ENCODE peak calls at places on chromosomes 3 and 15, in five cellular contexts. One of them, this sample, is unnamed.

GRCh38 chr15:87722941-87723691 is 533.4 kb downstream of the NTRK3 start:
- DNase-seq in psoas muscle: no peak
- DNase-seq in breast epithelium: no peak
- DNase-seq in IMR-90: peak; percentile 14
- DNase-seq in A549: no peak
- DNase-seq in this sample: no peak

GRCh38 chr3:128178782-128179473 is 25.6 kb downstream of the EEFSEC start:
- DNase-seq in psoas muscle: no peak
- DNase-seq in breast epithelium: no peak
- DNase-seq in IMR-90: peak; percentile 15
- DNase-seq in A549: no peak
- DNase-seq in this sample: no peak

GRCh38 chr3:104286645-104287044 is 1080.1 kb upstream of the ALCAM start:
- DNase-seq in psoas muscle: no peak
- DNase-seq in breast epithelium: no peak
- DNase-seq in IMR-90: no peak
- DNase-seq in A549: no peak
- DNase-seq in this sample: no peak

GRCh38 chr15:70974004-70974832 is 81.6 kb downstream of the LRRC49 start:
- DNase-seq in psoas muscle: no peak
- DNase-seq in breast epithelium: no peak
- DNase-seq in IMR-90: peak; percentile 83
- DNase-seq in A549: peak; percentile 22
- DNase-seq in this sample: no peak

GRCh38 chr3:172522871-172523818 is at the start of gene TNFSF10:
- DNase-seq in psoas muscle: peak; percentile 39
- DNase-seq in breast epithelium: peak; percentile 80
- DNase-seq in IMR-90: peak; percentile 22
- DNase-seq in A549: no peak
- DNase-seq in this sample: no peak

GRCh38 chr15:52103217-52104207 is 9.1 kb downstream of the BCL2L10 start:
- DNase-seq in psoas muscle: peak; percentile 70
- DNase-seq in breast epithelium: peak; percentile 43
- DNase-seq in IMR-90: peak; percentile 97
- DNase-seq in A549: peak; percentile 84
- DNase-seq in this sample: peak; percentile 76

GRCh38 chr3:189724366-189724765 is 93.2 kb downstream of the TP63 start:
- DNase-seq in psoas muscle: no peak
- DNase-seq in breast epithelium: no peak
- DNase-seq in IMR-90: peak; percentile 36
- DNase-seq in A549: no peak
- DNase-seq in this sample: no peak

GRCh38 chr3:171168086-171168485 is 141.6 kb upstream of the SLC2A2 start:
- DNase-seq in psoas muscle: no peak
- DNase-seq in breast epithelium: no peak
- DNase-seq in IMR-90: peak; percentile 22
- DNase-seq in A549: peak; percentile 59
- DNase-seq in this sample: no peak

GRCh38 chr3:111568906-111569305 is 26.2 kb downstream of the ZBED2 start:
- DNase-seq in psoas muscle: no peak
- DNase-seq in breast epithelium: no peak
- DNase-seq in IMR-90: no peak
- DNase-seq in A549: no peak
- DNase-seq in this sample: no peak

GRCh38 chr3:114299421-114299820 is 5.6 kb downstream of the TIGIT start:
- DNase-seq in psoas muscle: no peak
- DNase-seq in breast epithelium: no peak
- DNase-seq in IMR-90: no peak
- DNase-seq in A549: peak; percentile 79
- DNase-seq in this sample: no peak

GRCh38 chr3:32200991-32201758 is 37.3 kb upstream of the CMTM8 start:
- DNase-seq in psoas muscle: peak; percentile 20
- DNase-seq in breast epithelium: no peak
- DNase-seq in IMR-90: no peak
- DNase-seq in A549: no peak
- DNase-seq in this sample: no peak

GRCh38 chr3:32202496-32202895 is 36.0 kb upstream of the CMTM8 start:
- DNase-seq in psoas muscle: no peak
- DNase-seq in breast epithelium: no peak
- DNase-seq in IMR-90: no peak
- DNase-seq in A549: no peak
- DNase-seq in this sample: no peak

GRCh38 chr3:32198714-32199113 is 39.8 kb upstream of the CMTM8 start:
- DNase-seq in psoas muscle: no peak
- DNase-seq in breast epithelium: no peak
- DNase-seq in IMR-90: no peak
- DNase-seq in A549: no peak
- DNase-seq in this sample: no peak

GRCh38 chr3:32200490-32200889 is 38.0 kb upstream of the CMTM8 start:
- DNase-seq in psoas muscle: peak; percentile 57
- DNase-seq in breast epithelium: peak; percentile 39
- DNase-seq in IMR-90: no peak
- DNase-seq in A549: no peak
- DNase-seq in this sample: no peak

DNA sequence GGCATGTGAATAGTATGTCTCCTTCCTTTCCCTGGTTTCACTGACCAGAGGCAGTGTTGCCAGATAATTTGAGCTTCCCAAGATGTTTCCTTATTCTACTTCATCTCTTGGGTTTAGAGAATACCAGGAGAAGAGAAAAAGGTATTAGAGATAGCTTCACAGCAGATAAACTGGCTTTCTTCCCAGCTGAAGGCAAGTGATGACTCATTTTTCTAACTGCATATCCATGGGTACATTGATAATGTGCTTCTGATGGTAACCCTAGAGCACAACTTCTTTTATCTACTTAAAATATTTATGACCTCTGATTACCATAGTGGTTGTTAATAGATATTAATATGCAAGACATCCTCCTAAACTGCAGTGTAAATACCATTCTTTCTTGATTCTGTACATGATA is 34.6 kb upstream of the CMTM8 start:
- DNase-seq in psoas muscle: no peak
- DNase-seq in breast epithelium: no peak
- DNase-seq in IMR-90: peak; percentile 37
- DNase-seq in A549: no peak
- DNase-seq in this sample: no peak
- H3K4me1 ChIP-seq in psoas muscle: no peaks in the 10 kb centered on the region
- H3K4me1 ChIP-seq in breast epithelium: no peaks in the 10 kb centered on the region
- H3K4me1 ChIP-seq in IMR-90: no peaks in the 10 kb centered on the region
- H3K4me1 ChIP-seq in A549: peaks cover 3% of the 10 kb centered on the region
- H3K4me1 ChIP-seq in this sample: no peaks in the 10 kb centered on the region

GRCh38 chr15:92083190-92083589 is 229.7 kb downstream of the SLCO3A1 start:
- DNase-seq in psoas muscle: no peak
- DNase-seq in breast epithelium: no peak
- DNase-seq in IMR-90: no peak
- DNase-seq in A549: no peak
- DNase-seq in this sample: no peak
- H3K4me1 ChIP-seq in psoas muscle: peaks cover 14% of the 10 kb centered on the region
- H3K4me1 ChIP-seq in breast epithelium: no peaks in the 10 kb centered on the region
- H3K4me1 ChIP-seq in IMR-90: no peaks in the 10 kb centered on the region
- H3K4me1 ChIP-seq in A549: no peaks in the 10 kb centered on the region
- H3K4me1 ChIP-seq in this sample: no peaks in the 10 kb centered on the region

DNA sequence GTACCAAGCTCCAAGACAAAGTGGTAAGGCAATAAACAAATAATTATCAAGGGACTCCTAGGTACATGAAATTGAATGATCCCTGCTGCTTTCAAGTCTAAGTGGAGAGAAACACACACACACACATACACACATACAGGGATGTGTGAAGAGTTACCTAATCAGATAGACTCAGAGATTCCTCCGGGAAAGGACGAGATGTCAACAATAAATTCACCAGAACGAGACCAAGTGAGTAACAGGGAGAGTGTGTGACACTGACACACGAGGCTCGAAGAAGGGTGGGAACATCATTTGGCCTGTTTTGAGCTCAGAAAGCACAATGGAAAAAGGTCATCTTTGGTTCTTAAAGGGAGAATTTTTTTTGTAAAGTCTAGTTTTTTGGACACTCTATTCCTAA is 13.3 kb downstream of the LRIG1 start:
- DNase-seq in psoas muscle: no peak
- DNase-seq in breast epithelium: no peak
- DNase-seq in IMR-90: peak; percentile 65
- DNase-seq in A549: no peak
- DNase-seq in this sample: no peak
- H3K4me1 ChIP-seq in psoas muscle: peaks cover 89% of the 10 kb centered on the region
- H3K4me1 ChIP-seq in breast epithelium: peaks cover 40% of the 10 kb centered on the region
- H3K4me1 ChIP-seq in IMR-90: peaks cover 35% of the 10 kb centered on the region
- H3K4me1 ChIP-seq in A549: no peaks in the 10 kb centered on the region
- H3K4me1 ChIP-seq in this sample: peaks cover 45% of the 10 kb centered on the region

DNA sequence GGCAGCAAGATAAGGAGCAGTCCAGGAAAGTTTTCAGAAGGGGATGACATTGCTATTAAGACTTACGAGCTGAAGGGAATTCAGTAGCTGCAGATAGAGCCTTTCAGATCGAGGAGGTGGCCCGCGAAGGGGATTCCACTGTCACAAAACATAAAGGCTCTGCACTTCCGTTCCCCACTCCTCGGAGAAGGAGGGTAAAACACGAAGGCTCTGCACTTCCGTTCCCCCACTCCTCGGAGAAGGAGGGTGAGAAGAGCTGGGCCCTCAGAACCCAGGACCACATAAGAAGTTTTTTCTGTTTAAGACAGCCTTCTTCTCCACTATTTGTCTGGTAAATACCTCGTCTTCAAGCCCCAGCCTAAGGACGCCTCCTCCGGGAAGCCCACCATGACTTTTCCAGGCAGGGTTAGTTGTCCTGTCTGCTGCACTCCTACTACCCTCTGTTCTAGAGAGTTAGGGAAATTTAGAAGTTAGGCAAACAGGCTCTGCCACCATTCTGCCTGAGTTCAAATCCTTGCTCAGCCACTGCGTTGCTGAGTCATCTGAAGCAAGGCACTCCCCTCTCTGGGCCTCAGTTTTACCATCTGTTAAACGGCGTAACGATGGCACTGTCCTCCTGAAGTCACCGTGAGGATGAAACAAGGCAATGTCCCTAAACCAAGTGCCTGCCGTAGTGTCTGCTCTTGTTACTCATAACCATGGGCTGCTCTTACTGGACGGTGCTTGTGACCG is 134.1 kb upstream of the HES1 start:
- DNase-seq in psoas muscle: no peak
- DNase-seq in breast epithelium: no peak
- DNase-seq in IMR-90: no peak
- DNase-seq in A549: no peak
- DNase-seq in this sample: no peak
- H3K4me1 ChIP-seq in psoas muscle: peaks cover 59% of the 10 kb centered on the region
- H3K4me1 ChIP-seq in breast epithelium: peaks cover 6% of the 10 kb centered on the region
- H3K4me1 ChIP-seq in IMR-90: peaks cover 8% of the 10 kb centered on the region
- H3K4me1 ChIP-seq in A549: peaks cover 33% of the 10 kb centered on the region
- H3K4me1 ChIP-seq in this sample: peaks cover 34% of the 10 kb centered on the region

GRCh38 chr3:28244471-28244870 is 3.1 kb downstream of the CMC1 start:
- DNase-seq in psoas muscle: peak; percentile 15
- DNase-seq in breast epithelium: no peak
- DNase-seq in IMR-90: no peak
- DNase-seq in A549: no peak
- DNase-seq in this sample: no peak
- H3K4me1 ChIP-seq in psoas muscle: peaks cover 17% of the 10 kb centered on the region
- H3K4me1 ChIP-seq in breast epithelium: peaks cover 7% of the 10 kb centered on the region
- H3K4me1 ChIP-seq in IMR-90: no peaks in the 10 kb centered on the region
- H3K4me1 ChIP-seq in A549: peaks cover 13% of the 10 kb centered on the region
- H3K4me1 ChIP-seq in this sample: peaks cover 16% of the 10 kb centered on the region

GRCh38 chr3:69239063-69239462 is 116.7 kb upstream of the LMOD3 start:
- DNase-seq in psoas muscle: no peak
- DNase-seq in breast epithelium: no peak
- DNase-seq in IMR-90: no peak
- DNase-seq in A549: no peak
- DNase-seq in this sample: no peak

GRCh38 chr3:69232447-69232846 is 110.1 kb upstream of the LMOD3 start:
- DNase-seq in psoas muscle: no peak
- DNase-seq in breast epithelium: no peak
- DNase-seq in IMR-90: no peak
- DNase-seq in A549: no peak
- DNase-seq in this sample: no peak

GRCh38 chr3:69240651-69241578 is 118.5 kb upstream of the LMOD3 start:
- DNase-seq in psoas muscle: no peak
- DNase-seq in breast epithelium: no peak
- DNase-seq in IMR-90: no peak
- DNase-seq in A549: no peak
- DNase-seq in this sample: no peak

GRCh38 chr3:69241769-69242168 is 119.4 kb upstream of the LMOD3 start:
- DNase-seq in psoas muscle: no peak
- DNase-seq in breast epithelium: no peak
- DNase-seq in IMR-90: no peak
- DNase-seq in A549: no peak
- DNase-seq in this sample: no peak

GRCh38 chr3:69236808-69237707 is 114.7 kb upstream of the LMOD3 start:
- DNase-seq in psoas muscle: no peak
- DNase-seq in breast epithelium: no peak
- DNase-seq in IMR-90: no peak
- DNase-seq in A549: no peak
- DNase-seq in this sample: no peak
- H3K4me1 ChIP-seq in psoas muscle: no peaks in the 10 kb centered on the region
- H3K4me1 ChIP-seq in breast epithelium: no peaks in the 10 kb centered on the region
- H3K4me1 ChIP-seq in IMR-90: no peaks in the 10 kb centered on the region
- H3K4me1 ChIP-seq in A549: peaks cover 3% of the 10 kb centered on the region
- H3K4me1 ChIP-seq in this sample: no peaks in the 10 kb centered on the region

GRCh38 chr3:157155591-157155990 is 4.4 kb downstream of the CCNL1 start:
- DNase-seq in psoas muscle: no peak
- DNase-seq in breast epithelium: no peak
- DNase-seq in IMR-90: no peak
- DNase-seq in A549: no peak
- DNase-seq in this sample: no peak
- H3K4me1 ChIP-seq in psoas muscle: peaks cover 56% of the 10 kb centered on the region
- H3K4me1 ChIP-seq in breast epithelium: peaks cover 44% of the 10 kb centered on the region
- H3K4me1 ChIP-seq in IMR-90: peaks cover 6% of the 10 kb centered on the region
- H3K4me1 ChIP-seq in A549: peaks cover 49% of the 10 kb centered on the region
- H3K4me1 ChIP-seq in this sample: peaks cover 31% of the 10 kb centered on the region

GRCh38 chr3:72118593-72118992 is 333.6 kb upstream of the PROK2 start:
- DNase-seq in psoas muscle: no peak
- DNase-seq in breast epithelium: no peak
- DNase-seq in IMR-90: no peak
- DNase-seq in A549: no peak
- DNase-seq in this sample: no peak

GRCh38 chr3:72114773-72115172 is 329.8 kb upstream of the PROK2 start:
- DNase-seq in psoas muscle: no peak
- DNase-seq in breast epithelium: peak; percentile 48
- DNase-seq in IMR-90: no peak
- DNase-seq in A549: no peak
- DNase-seq in this sample: no peak

GRCh38 chr3:72115307-72115706 is 330.4 kb upstream of the PROK2 start:
- DNase-seq in psoas muscle: no peak
- DNase-seq in breast epithelium: no peak
- DNase-seq in IMR-90: no peak
- DNase-seq in A549: no peak
- DNase-seq in this sample: no peak

GRCh38 chr3:72113964-72114363 is 329.0 kb upstream of the PROK2 start:
- DNase-seq in psoas muscle: no peak
- DNase-seq in breast epithelium: no peak
- DNase-seq in IMR-90: no peak
- DNase-seq in A549: no peak
- DNase-seq in this sample: no peak

GRCh38 chr3:72116226-72116625 is 331.3 kb upstream of the PROK2 start:
- DNase-seq in psoas muscle: no peak
- DNase-seq in breast epithelium: no peak
- DNase-seq in IMR-90: no peak
- DNase-seq in A549: no peak
- DNase-seq in this sample: no peak
- H3K4me1 ChIP-seq in psoas muscle: peaks cover 22% of the 10 kb centered on the region
- H3K4me1 ChIP-seq in breast epithelium: no peaks in the 10 kb centered on the region
- H3K4me1 ChIP-seq in IMR-90: no peaks in the 10 kb centered on the region
- H3K4me1 ChIP-seq in A549: no peaks in the 10 kb centered on the region
- H3K4me1 ChIP-seq in this sample: no peaks in the 10 kb centered on the region